ENCODE peak calls at places on chromosomes 1 and 21, in five cellular contexts. D is mammary epithelial cell, B is GM20000, V is upper lobe of left lung, W is endothelial cell of umbilical vein. A is an unnamed sample.

GRCh38 chr1:228367798-228368791 is 38.5 kb downstream of the TRIM11 start:
- DNase-seq in D (no peak), B (no peak), V (peak; percentile 73), W (no peak), A (no peak)

GRCh38 chr1:44817771-44818495 is 9.6 kb downstream of the BTBD19 start:
- DNase-seq in D (no peak), B (no peak), V (no peak), W (no peak), A (no peak)

GRCh38 chr1:230868736-230869385 is 540 bp upstream of the C1orf198 start:
- DNase-seq in D (peak; percentile 33), B (peak; percentile 62), V (peak; percentile 88), W (peak; percentile 45), A (no peak)

GRCh38 chr1:215888159-215888558 is 321.1 kb downstream of the KCTD3 start:
- DNase-seq in D (no peak), B (no peak), V (no peak), W (no peak), A (no peak)

GRCh38 chr1:81670286-81670685 is 130.4 kb upstream of the ADGRL2 start:
- DNase-seq in D (peak; percentile 75), B (no peak), V (no peak), W (peak; percentile 98), A (no peak)

GRCh38 chr1:84266748-84267147 is 34.8 kb upstream of the SAMD13 start:
- DNase-seq in D (no peak), B (no peak), V (no peak), W (no peak), A (no peak)

GRCh38 chr1:18264450-18265000 is 156.9 kb downstream of the IGSF21 start:
- DNase-seq in D (no peak), B (no peak), V (no peak), W (no peak), A (no peak)

GRCh38 chr21:36478941-36479340 is 981 bp downstream of the CLDN14 start:
- DNase-seq in D (no peak), B (no peak), V (no peak), W (peak; percentile 48), A (no peak)

GRCh38 chr1:981491-981954 is 370 bp downstream of the PERM1 start:
- DNase-seq in D (no peak), B (no peak), V (peak; percentile 79), W (no peak), A (no peak)

GRCh38 chr21:25963186-25963585 is 207.4 kb downstream of the APP start:
- DNase-seq in D (peak; percentile 80), B (no peak), V (no peak), W (peak; percentile 95), A (no peak)

GRCh38 chr1:156245451-156246232 is 2.2 kb downstream of the PAQR6 start:
- DNase-seq in D (no peak), B (peak; percentile 80), V (peak; percentile 88), W (peak; percentile 31), A (peak; percentile 66)

GRCh38 chr1:95233321-95233736 is 681 bp upstream of the RWDD3 start:
- DNase-seq in D (no peak), B (no peak), V (no peak), W (peak; percentile 24), A (no peak)

GRCh38 chr1:81699234-81699633 is 101.5 kb upstream of the ADGRL2 start:
- DNase-seq in D (peak; percentile 96), B (no peak), V (no peak), W (no peak), A (no peak)

GRCh38 chr1:30473920-30474817 is 249.2 kb downstream of the MATN1 start:
- DNase-seq in D (no peak), B (no peak), V (no peak), W (no peak), A (no peak)

GRCh38 chr1:167489581-167490340 is 28.6 kb downstream of the CD247 start:
- DNase-seq in D (no peak), B (no peak), V (no peak), W (no peak), A (no peak)

GRCh38 chr1:229209386-229209785 is 61.5 kb upstream of the RAB4A start:
- DNase-seq in D (no peak), B (no peak), V (no peak), W (no peak), A (no peak)

GRCh38 chr1:233518344-233518743 is 95.6 kb upstream of the KCNK1 start:
- DNase-seq in D (peak; percentile 54), B (peak; percentile 60), V (no peak), W (no peak), A (peak; percentile 32)

GRCh38 chr1:9687120-9687875 is 35.8 kb downstream of the PIK3CD start:
- DNase-seq in D (peak; percentile 79), B (peak; percentile 73), V (peak; percentile 88), W (peak; percentile 51), A (peak; percentile 72)

GRCh38 chr1:159177273-159177907 is 6.0 kb downstream of the CADM3 start:
- DNase-seq in D (peak; percentile 72), B (peak; percentile 70), V (no peak), W (peak; percentile 81), A (peak; percentile 62)

GRCh38 chr21:44253832-44254700 is 7.6 kb downstream of the DNMT3L start:
- DNase-seq in D (no peak), B (no peak), V (peak; percentile 70), W (peak; percentile 26), A (no peak)

GRCh38 chr1:26864610-26865480 is 1.9 kb downstream of the SFN start:
- DNase-seq in D (peak; percentile 98), B (peak; percentile 94), V (peak; percentile 98), W (peak; percentile 99), A (peak; percentile 96)
- TF ChIP-seq CTCF in D (peak; percentile 1), B (no peak), V (no peak), W (peak; percentile 8), A (peak; percentile 5)

GRCh38 chr1:247576514-247576913 is 11.6 kb upstream of the OR2G2 start:
- DNase-seq in D (peak; percentile 7), B (peak; percentile 32), V (no peak), W (no peak), A (peak; percentile 22)
- TF ChIP-seq CTCF in D (peak; percentile 35), B (peak; percentile 35), V (no peak), W (no peak), A (peak; percentile 49)

GRCh38 chr1:117930484-117930883 is 945 bp downstream of the WDR3 start:
- DNase-seq in D (peak; percentile 2), B (no peak), V (no peak), W (peak; percentile 20), A (no peak)

GRCh38 chr1:117932576-117932975 is 3.0 kb downstream of the WDR3 start:
- DNase-seq in D (no peak), B (no peak), V (no peak), W (no peak), A (no peak)

GRCh38 chr1:117929340-117930172 is at the start of the genes GDAP2 and WDR3:
- DNase-seq in D (peak; percentile 98), B (peak; percentile 89), V (peak; percentile 93), W (peak; percentile 95), A (peak; percentile 89)

GRCh38 chr1:117930173-117930447 is 571 bp downstream of the WDR3 start:
- DNase-seq in D (no peak), B (peak; percentile 3), V (no peak), W (no peak), A (no peak)

GRCh38 chr1:117928881-117929339 is 511 bp downstream of the GDAP2 start:
- DNase-seq in D (peak; percentile 55), B (peak; percentile 31), V (no peak), W (peak; percentile 70), A (peak; percentile 25)
- TF ChIP-seq CTCF in D (peak; percentile 26), B (no peak), V (no peak), W (peak; percentile 23), A (peak; percentile 22)

DNA sequence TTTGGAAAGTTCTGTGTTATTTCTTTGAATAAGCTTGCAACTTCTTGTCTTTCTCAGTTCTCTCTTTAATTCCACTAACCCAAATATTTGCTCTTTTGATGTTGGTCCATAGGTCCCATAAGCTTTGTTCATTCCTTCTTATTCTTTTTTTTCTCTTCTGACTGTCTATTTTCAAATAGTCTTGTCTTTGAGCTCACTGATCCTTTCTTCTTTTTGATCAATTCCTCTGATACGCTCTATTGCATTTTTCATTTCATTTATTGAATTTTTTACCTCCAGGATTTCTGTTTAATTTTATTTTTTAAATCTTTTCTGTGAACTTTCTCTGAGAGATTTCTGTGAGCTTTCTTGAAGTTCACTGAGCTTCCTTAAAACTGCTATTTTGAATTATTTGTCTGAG is 486.6 kb downstream of the KIF26B start:
- DNase-seq in D (no peak), B (no peak), V (no peak), W (no peak), A (no peak)
- TF ChIP-seq CTCF in D (no peak), B (no peak), V (no peak), W (no peak), A (no peak)

DNA sequence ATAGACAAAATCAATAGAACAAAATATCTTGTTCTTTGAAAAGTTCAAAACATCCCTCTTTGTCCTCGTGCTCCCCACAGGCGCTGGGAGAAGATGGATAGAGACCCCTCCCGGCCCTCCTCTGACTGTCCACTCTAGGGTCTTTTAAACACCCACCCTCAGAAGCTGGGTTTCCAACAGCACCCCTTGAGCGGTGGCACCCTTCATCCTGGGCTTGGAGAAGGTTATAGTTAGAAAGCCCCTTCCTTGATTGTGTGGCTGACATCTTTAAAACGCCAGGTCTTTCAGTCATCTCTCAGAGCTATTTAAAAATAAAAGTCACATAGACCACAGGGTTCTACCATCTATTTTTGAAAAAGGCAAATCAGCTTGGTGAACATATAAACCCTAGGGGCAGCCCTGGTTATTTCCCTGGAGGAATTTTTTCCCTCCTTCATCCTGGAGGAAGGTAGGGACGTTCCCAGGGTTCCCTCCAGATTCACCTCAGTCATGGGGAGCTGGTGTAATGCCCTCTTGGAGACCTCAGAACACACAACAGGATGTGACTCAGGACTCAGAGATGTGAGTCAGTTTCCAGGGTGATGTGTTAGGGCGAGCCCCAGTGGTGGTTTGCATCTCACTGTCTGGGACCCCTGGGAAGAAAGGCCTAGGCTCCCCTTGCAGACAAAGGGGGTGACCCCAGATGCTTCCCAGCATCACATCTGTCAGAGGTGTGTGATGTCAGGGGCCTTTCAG is 138.5 kb downstream of the CLIC6 start:
- DNase-seq in D (peak; percentile 97), B (peak; percentile 64), V (no peak), W (peak; percentile 94), A (peak; percentile 66)
- TF ChIP-seq CTCF in D (peak; percentile 21), B (no peak), V (no peak), W (no peak), A (no peak)

GRCh38 chr1:164440222-164440621 is 118.8 kb upstream of the PBX1 start:
- DNase-seq in D (no peak), B (no peak), V (no peak), W (no peak), A (no peak)
- TF ChIP-seq CTCF in D (peak; percentile 31), B (no peak), V (no peak), W (peak; percentile 1), A (no peak)

DNA sequence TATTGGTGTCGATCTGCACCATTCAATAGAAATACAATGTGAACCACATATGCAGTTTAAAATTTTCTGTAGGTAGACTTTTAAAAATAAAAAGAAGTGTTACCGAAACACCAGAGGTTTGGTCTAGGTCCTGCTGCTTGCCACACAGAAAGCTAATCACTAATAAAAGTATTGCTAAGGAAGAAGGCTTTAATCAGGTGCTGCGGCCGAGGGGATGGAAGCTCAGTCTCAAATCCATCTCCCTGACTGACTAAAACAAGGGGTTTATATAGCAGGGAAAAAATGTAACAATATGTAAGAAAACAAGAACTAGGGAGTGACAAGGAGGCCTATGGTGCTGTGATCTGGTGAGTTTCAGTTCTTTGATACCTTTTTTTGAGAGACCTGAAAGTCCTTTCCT is 99.3 kb downstream of the XPR1 start:
- DNase-seq in D (no peak), B (no peak), V (no peak), W (no peak), A (no peak)
- TF ChIP-seq CTCF in D (no peak), B (no peak), V (no peak), W (no peak), A (no peak)

A was measured in GM13977.